ENCODE peak calls at places on chromosome 2, in nine cellular contexts. G, C, R, A, P, I, O, N and H are unnamed samples.

GRCh38 chr2:54207666-54208195 is 48.3 kb downstream of the TSPYL6 start:
- DNase-seq in A (no peak), P (no peak), I (no peak), G (no peak), O (no peak), R (no peak), C (no peak), N (no peak), H (no peak)

GRCh38 chr2:108923019-108923700 is 65.9 kb downstream of the EDAR start:
- DNase-seq in R (no peak), P (no peak), N (no peak), C (peak), O (no peak), A (no peak), G (peak), I (no peak), H (no peak)

GRCh38 chr2:173653427-173653795 is 298.7 kb downstream of the CDCA7 start:
- DNase-seq in A (no peak), O (no peak), P (no peak), C (no peak), G (no peak), I (no peak), N (no peak), R (no peak), H (no peak)

GRCh38 chr2:73983322-73984202 is 1.1 kb upstream of the TET3 start:
- DNase-seq in P (no peak), A (no peak), N (no peak), R (no peak), I (peak), C (peak), G (peak), O (no peak), H (no peak)

GRCh38 chr2:2701176-2701781 is 370.2 kb upstream of the MYT1L start:
- DNase-seq in C (no peak), G (no peak), O (no peak), R (no peak), P (no peak), I (no peak), A (no peak), N (no peak), H (no peak)

GRCh38 chr2:204325468-204325867 is 219.8 kb upstream of the PARD3B start:
- DNase-seq in G (peak), O (peak), A (peak), I (peak), P (peak), C (peak), N (peak), R (peak), H (peak)

GRCh38 chr2:214630402-214631035 is 179.0 kb downstream of the BARD1 start:
- DNase-seq in A (no peak), R (no peak), C (no peak), P (no peak), O (no peak), N (no peak), I (no peak), G (peak), H (no peak)

GRCh38 chr2:216406861-216407260 is 5.4 kb upstream of the SMARCAL1 start:
- DNase-seq in C (no peak), I (peak), A (no peak), O (no peak), P (no peak), R (no peak), G (no peak), N (no peak), H (no peak)

GRCh38 chr2:162301151-162301804 is 17.2 kb downstream of the IFIH1 start:
- DNase-seq in N (peak), A (peak), C (peak), P (peak), O (peak), R (peak), G (peak), I (peak), H (peak)

GRCh38 chr2:129891341-129892320 is 87.8 kb upstream of the RAB6C start:
- DNase-seq in R (no peak), A (no peak), C (peak), I (no peak), G (no peak), O (no peak), P (no peak), N (no peak), H (no peak)

GRCh38 chr2:128776461-128776971 is 457.8 kb upstream of the HS6ST1 start:
- DNase-seq in A (no peak), I (no peak), C (peak), P (no peak), O (no peak), R (no peak), N (no peak), G (no peak), H (no peak)

GRCh38 chr2:201157694-201158093 is 25.2 kb upstream of the CASP10 start:
- DNase-seq in C (no peak), P (no peak), O (no peak), N (no peak), A (no peak), G (peak), I (no peak), R (no peak), H (no peak)

GRCh38 chr2:119414894-119415293 is 16.8 kb upstream of the TMEM37 start:
- DNase-seq in I (no peak), O (no peak), A (no peak), R (no peak), C (no peak), G (no peak), N (no peak), P (no peak), H (no peak)

GRCh38 chr2:205662389-205662965 is 19.8 kb upstream of the NRP2 start:
- DNase-seq in P (no peak), C (no peak), G (no peak), R (no peak), N (no peak), O (no peak), I (no peak), A (no peak), H (no peak)

GRCh38 chr2:29033172-29033571 is 41.2 kb downstream of the PCARE start:
- DNase-seq in O (no peak), N (no peak), I (no peak), P (no peak), C (no peak), A (no peak), G (peak), R (no peak), H (no peak)

GRCh38 chr2:95298471-95299111 is 1.4 kb downstream of the KCNIP3 start:
- DNase-seq in N (no peak), C (no peak), G (no peak), I (no peak), O (no peak), P (no peak), A (no peak), R (no peak), H (no peak)

GRCh38 chr2:105525201-105525600 is 126.3 kb upstream of the FHL2 start:
- DNase-seq in C (no peak), N (no peak), P (no peak), I (no peak), A (no peak), G (no peak), R (no peak), O (no peak), H (no peak)

GRCh38 chr2:179746982-179747381 is 114.4 kb downstream of the ZNF385B start:
- DNase-seq in N (no peak), R (no peak), C (no peak), P (no peak), A (no peak), O (no peak), G (no peak), I (no peak), H (no peak)

GRCh38 chr2:83969085-83969484 is 490.0 kb downstream of the SUCLG1 start:
- DNase-seq in R (no peak), P (no peak), O (no peak), C (no peak), G (no peak), I (no peak), A (no peak), N (no peak), H (no peak)

GRCh38 chr2:44745460-44745859 is 196.0 kb upstream of the SIX3 start:
- DNase-seq in I (no peak), C (no peak), A (no peak), P (no peak), O (no peak), N (no peak), G (no peak), R (no peak), H (no peak)

GRCh38 chr2:73163522-73164367 is 38.6 kb upstream of the NOTO start:
- DNase-seq in C (peak), O (peak), G (peak), A (peak), N (no peak), P (peak), I (peak), R (peak), H (peak)

GRCh38 chr2:212923393-212923792 is 228.0 kb downstream of the IKZF2 start:
- DNase-seq in R (no peak), N (no peak), P (no peak), G (peak), I (no peak), O (no peak), C (no peak), A (no peak), H (no peak)

GRCh38 chr2:20421988-20422678 is 24.7 kb upstream of the RHOB start:
- DNase-seq in O (no peak), N (no peak), A (peak), R (no peak), I (no peak), P (no peak), C (peak), G (peak), H (no peak)

GRCh38 chr2:218858671-218859555 is 692 bp upstream of the WNT6 start:
- DNase-seq in I (no peak), N (no peak), O (no peak), R (no peak), C (no peak), P (no peak), A (no peak), G (no peak), H (no peak)

GRCh38 chr2:227499971-227500630 is 28.1 kb downstream of the AGFG1 start:
- DNase-seq in A (no peak), C (no peak), N (no peak), G (no peak), O (no peak), R (no peak), P (no peak), I (no peak), H (no peak)

GRCh38 chr2:43675646-43676321 is 445 bp downstream of the C1GALT1C1L start:
- DNase-seq in C (no peak), I (no peak), N (no peak), O (no peak), R (no peak), G (no peak), P (no peak), A (no peak), H (no peak)

GRCh38 chr2:63052411-63053234 is 2.0 kb downstream of the OTX1 start:
- DNase-seq in P (no peak), I (no peak), C (no peak), R (no peak), N (no peak), O (no peak), A (no peak), G (no peak), H (no peak)

GRCh38 chr2:155145758-155146229 is 447.3 kb downstream of the KCNJ3 start:
- DNase-seq in P (no peak), C (no peak), N (no peak), I (no peak), R (no peak), G (no peak), O (no peak), A (no peak), H (no peak)